ENCODE peak calls at places on chromosomes 16 and 17, in ten cellular contexts. E is AG10803; M is HFFc6; P is astrocyte of the hippocampus; G is stimulated activated CD8-positive, alpha-beta memory T cell treated with anti-CD3 and anti-CD28 coated beads, Interleukin-7, amount 100 ng/mL, for 24 hours; W is lung; S is GDM1; C is tibial nerve; A is activated CD8-positive, alpha-beta memory T cell treated with anti-CD3 and anti-CD28 coated beads for 1 hour; F is mucosa of gallbladder. J is an unnamed sample.

GRCh38 chr17:73340093-73340596 is 28.3 kb upstream of the CDC42EP4 start:
- DNase-seq in E (peak), M (peak), P (peak), G (no peak), W (peak), S (no peak), C (no peak), A (no peak), F (no peak), J (peak)

GRCh38 chr16:1470543-1471251 is 4.1 kb downstream of the CLCN7 start:
- DNase-seq in E (peak), M (no peak), P (peak), G (no peak), W (peak), S (no peak), C (no peak), A (no peak), F (no peak), J (no peak)

GRCh38 chr16:83200005-83200779 is 573.4 kb downstream of the CDH13 start:
- DNase-seq in E (peak), M (no peak), P (no peak), G (no peak), W (no peak), S (no peak), C (no peak), A (no peak), F (no peak), J (no peak)

GRCh38 chr16:52405441-52405840 is 141.5 kb downstream of the TOX3 start:
- DNase-seq in E (no peak), M (no peak), P (no peak), G (no peak), W (no peak), S (no peak), C (no peak), A (no peak), F (no peak), J (no peak)

GRCh38 chr17:14815079-14815478 is 450.0 kb downstream of the PMP22 start:
- DNase-seq in E (no peak), M (peak), P (no peak), G (no peak), W (no peak), S (no peak), C (no peak), A (no peak), F (no peak), J (no peak)

GRCh38 chr17:49836111-49837030 is 11.5 kb downstream of the TAC4 start:
- DNase-seq in E (peak), M (no peak), P (peak), G (no peak), W (peak), S (no peak), C (no peak), A (no peak), F (peak), J (no peak)

GRCh38 chr17:60229189-60229802 is 79.5 kb downstream of the CA4 start:
- DNase-seq in E (peak), M (peak), P (no peak), G (no peak), W (no peak), S (no peak), C (no peak), A (no peak), F (no peak), J (no peak)

GRCh38 chr17:574061-574460 is 140.6 kb downstream of the VPS53 start:
- DNase-seq in E (no peak), M (no peak), P (no peak), G (no peak), W (no peak), S (no peak), C (no peak), A (no peak), F (no peak), J (no peak)

GRCh38 chr17:73343739-73344454 is 32.1 kb upstream of the CDC42EP4 start:
- DNase-seq in E (no peak), M (no peak), P (peak), G (no peak), W (no peak), S (no peak), C (no peak), A (no peak), F (no peak), J (no peak)

GRCh38 chr17:4463818-4464501 is 30.2 kb downstream of the SPNS3 start:
- DNase-seq in E (no peak), M (no peak), P (peak), G (no peak), W (no peak), S (no peak), C (no peak), A (no peak), F (no peak), J (no peak)

GRCh38 chr16:53090591-53091507 is 36.1 kb downstream of the CHD9 start:
- DNase-seq in E (peak), M (peak), P (peak), G (no peak), W (peak), S (peak), C (peak), A (no peak), F (peak), J (peak)